ENCODE peak calls at places on chromosomes 2 and 18, in ten cellular contexts. I is lower lobe of right lung; F is IMR-90; C is Caco-2; O is CD4-positive, alpha-beta memory T cell; B is PC-3; W is left ventricle myocardium inferior; R is GM23248; J is breast epithelium; A is cardiac muscle cell. H is an unnamed sample. For H3K4me1 and H3K27me3, the result is how much of the 10 kb centered on the place peaks cover.

GRCh38 chr18:49907346-49907929 is 94.1 kb upstream of the ACAA2 start:
- DNase-seq in A (peak), W (no peak), I (no peak), F (no peak), O (no peak), J (no peak), R (no peak), C (no peak), B (no peak), H (no peak)

GRCh38 chr2:108615480-108616090 is 81.3 kb downstream of the LIMS1 start:
- DNase-seq in I (no peak), B (peak), W (no peak), O (no peak), F (no peak), A (peak), J (no peak), R (no peak), C (no peak), H (no peak)

GRCh38 chr2:1750935-1751767 is 6.8 kb upstream of the PXDN start:
- DNase-seq in O (no peak), A (peak), I (peak), F (peak), R (peak), B (peak), C (peak), W (peak), J (peak), H (no peak)

GRCh38 chr2:240868286-240869108 is at the start of gene AGXT:
- DNase-seq in B (peak), I (no peak), W (no peak), J (no peak), A (peak), R (peak), F (peak), O (no peak), C (no peak), H (no peak)

GRCh38 chr2:28423856-28424605 is 31.4 kb downstream of the FOSL2 start:
- DNase-seq in I (peak), R (no peak), C (no peak), W (no peak), O (peak), J (no peak), A (no peak), F (peak), B (no peak), H (no peak)

GRCh38 chr2:179311071-179311470 is 46.4 kb upstream of the SESTD1 start:
- DNase-seq in C (no peak), O (no peak), A (peak), W (no peak), B (no peak), I (no peak), J (no peak), F (no peak), R (no peak), H (no peak)

GRCh38 chr2:72083751-72084583 is 63.7 kb downstream of the CYP26B1 start:
- DNase-seq in C (no peak), W (no peak), J (no peak), R (peak), O (no peak), I (no peak), A (no peak), B (no peak), F (no peak), H (no peak)

GRCh38 chr2:20176760-20177159 is 48.2 kb downstream of the SDC1 start:
- DNase-seq in J (no peak), O (no peak), I (no peak), F (no peak), A (no peak), C (no peak), W (no peak), R (no peak), B (no peak), H (no peak)

GRCh38 chr18:48848641-48849143 is 102.1 kb downstream of the SMAD7 start:
- DNase-seq in C (no peak), J (no peak), A (no peak), O (no peak), R (no peak), W (peak), I (no peak), B (no peak), F (no peak), H (no peak)

GRCh38 chr18:7617738-7618422 is 50.8 kb downstream of the PTPRM start:
- DNase-seq in O (no peak), A (peak), R (peak), B (no peak), W (no peak), I (no peak), F (peak), J (peak), C (no peak), H (no peak)

GRCh38 chr18:80169607-80170006 is 60.5 kb downstream of the ADNP2 start:
- DNase-seq in J (no peak), B (peak), I (peak), O (no peak), A (no peak), R (peak), F (peak), W (no peak), C (no peak), H (no peak)

GRCh38 chr2:152063325-152063924 is 35.4 kb downstream of the CACNB4 start:
- DNase-seq in W (no peak), R (no peak), J (no peak), B (no peak), A (no peak), F (no peak), C (no peak), O (no peak), I (no peak), H (no peak)

GRCh38 chr2:221142341-221142740 is 429.8 kb downstream of the EPHA4 start:
- DNase-seq in R (no peak), I (no peak), A (no peak), C (no peak), W (no peak), F (no peak), J (no peak), B (no peak), O (no peak), H (no peak)

GRCh38 chr2:230895536-230896345 is 29.3 kb downstream of the GPR55 start:
- DNase-seq in O (no peak), A (no peak), F (no peak), R (no peak), B (no peak), I (no peak), C (peak), J (no peak), W (no peak), H (no peak)

GRCh38 chr18:79647307-79647706 is 32.3 kb upstream of the CTDP1 start:
- DNase-seq in B (no peak), W (no peak), R (no peak), C (no peak), A (no peak), O (no peak), I (no peak), J (no peak), F (no peak), H (no peak)

GRCh38 chr2:160062283-160063005 is at the start of gene PLA2R1:
- DNase-seq in A (peak), O (no peak), I (peak), J (peak), F (peak), C (peak), W (peak), B (peak), R (peak), H (no peak)

GRCh38 chr2:240298803-240299709 is 136.4 kb upstream of the GPC1 start:
- DNase-seq in C (no peak), W (no peak), F (no peak), I (no peak), J (no peak), B (no peak), O (no peak), A (no peak), R (no peak), H (no peak)

GRCh38 chr2:37653805-37654378 is 17.6 kb downstream of the CDC42EP3 start:
- DNase-seq in R (no peak), A (no peak), B (no peak), O (no peak), I (peak), C (no peak), J (peak), F (no peak), W (peak), H (no peak)

GRCh38 chr2:134228493-134228903 is 25.4 kb upstream of the MGAT5 start:
- DNase-seq in J (no peak), O (no peak), C (peak), F (no peak), R (no peak), A (no peak), B (peak), I (no peak), W (no peak), H (no peak)

GRCh38 chr2:203656522-203657287 is 49.7 kb upstream of the CD28 start:
- DNase-seq in A (no peak), W (peak), B (no peak), O (no peak), C (peak), I (peak), J (peak), R (peak), F (peak), H (no peak)

GRCh38 chr2:192161670-192162290 is 33.0 kb downstream of the TMEFF2 start:
- DNase-seq in C (no peak), I (no peak), W (no peak), F (no peak), R (no peak), A (no peak), J (no peak), O (no peak), B (no peak), H (no peak)

GRCh38 chr2:7010376-7010775 is 93.2 kb downstream of the RNF144A start:
- DNase-seq in I (no peak), F (peak), O (no peak), R (peak), C (no peak), W (no peak), J (no peak), A (no peak), B (peak), H (no peak)

GRCh38 chr2:18845854-18846253 is 256.5 kb upstream of the NT5C1B start:
- DNase-seq in O (no peak), B (no peak), F (no peak), J (no peak), R (no peak), A (no peak), I (no peak), C (no peak), W (no peak), H (no peak)

GRCh38 chr2:104250635-104251034 is 603.3 kb upstream of the POU3F3 start:
- DNase-seq in R (no peak), O (no peak), W (no peak), A (no peak), J (no peak), F (no peak), I (no peak), C (no peak), B (no peak), H (no peak)

GRCh38 chr2:214651451-214651850 is 158.0 kb downstream of the BARD1 start:
- DNase-seq in B (peak), O (no peak), A (no peak), C (no peak), W (no peak), R (peak), I (no peak), J (no peak), F (peak), H (no peak)

GRCh38 chr2:237682151-237682550 is 54.8 kb downstream of the LRRFIP1 start:
- DNase-seq in R (no peak), C (no peak), I (no peak), A (no peak), F (no peak), W (no peak), O (no peak), J (peak), B (no peak), H (no peak)

DNA sequence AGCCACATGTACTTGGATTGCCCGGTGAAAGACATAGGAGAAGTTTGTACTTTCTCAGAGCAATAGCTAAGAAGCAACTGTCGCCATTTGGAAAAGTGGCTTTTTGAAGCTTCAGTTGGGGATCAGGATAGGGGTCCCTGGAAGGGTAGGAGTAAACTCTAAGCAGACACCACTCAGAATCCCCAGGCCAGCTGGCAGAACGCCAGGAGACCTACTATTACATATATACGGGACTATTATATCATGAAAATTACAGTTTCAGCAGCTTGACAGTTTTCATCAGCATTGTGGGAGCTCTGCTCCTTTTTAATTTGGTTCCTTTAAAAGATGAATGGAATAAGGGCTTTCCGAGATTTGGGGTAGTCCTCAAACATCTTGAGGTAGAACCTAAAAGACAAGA is 54.9 kb downstream of the SRD5A2 start:
- DNase-seq in O (no peak), R (no peak), C (no peak), W (no peak), A (no peak), I (no peak), B (no peak), F (no peak), J (no peak), H (no peak)
- H3K4me1 ChIP-seq in O (under half), R (under half), C (under half), W (under half), A (under half), I (under half), B (under half), F (under half), J (under half), H (under half)

GRCh38 chr18:74459877-74460276 is 2.8 kb upstream of the DIPK1C start:
- DNase-seq in O (no peak), C (peak), R (peak), B (no peak), I (no peak), A (no peak), J (no peak), F (no peak), W (no peak), H (no peak)
- H3K27me3 ChIP-seq in O (under half), C (under half), R (half or more), B (half or more), I (under half), A (half or more), J (under half), F (under half), W (under half), H (under half)

GRCh38 chr2:119253760-119254600 is 30.3 kb downstream of the STEAP3 start:
- DNase-seq in C (no peak), W (no peak), O (no peak), J (no peak), F (no peak), B (no peak), R (no peak), I (no peak), A (no peak), H (no peak)
- H3K4me1 ChIP-seq in C (under half), W (under half), O (under half), J (under half), F (under half), B (half or more), R (under half), I (under half), A (under half), H (under half)

GRCh38 chr2:105953942-105954341 is 209.2 kb downstream of the NCK2 start:
- DNase-seq in I (no peak), B (no peak), W (no peak), O (no peak), A (no peak), C (no peak), R (no peak), J (no peak), F (no peak), H (no peak)

GRCh38 chr2:105962221-105962620 is 217.5 kb downstream of the NCK2 start:
- DNase-seq in I (no peak), W (no peak), J (no peak), C (no peak), B (no peak), O (no peak), R (no peak), A (no peak), F (no peak), H (no peak)

GRCh38 chr2:105961599-105962146 is 217.0 kb downstream of the NCK2 start:
- DNase-seq in I (no peak), C (no peak), A (no peak), O (no peak), J (no peak), B (no peak), W (no peak), R (no peak), F (no peak), H (peak)

DNA sequence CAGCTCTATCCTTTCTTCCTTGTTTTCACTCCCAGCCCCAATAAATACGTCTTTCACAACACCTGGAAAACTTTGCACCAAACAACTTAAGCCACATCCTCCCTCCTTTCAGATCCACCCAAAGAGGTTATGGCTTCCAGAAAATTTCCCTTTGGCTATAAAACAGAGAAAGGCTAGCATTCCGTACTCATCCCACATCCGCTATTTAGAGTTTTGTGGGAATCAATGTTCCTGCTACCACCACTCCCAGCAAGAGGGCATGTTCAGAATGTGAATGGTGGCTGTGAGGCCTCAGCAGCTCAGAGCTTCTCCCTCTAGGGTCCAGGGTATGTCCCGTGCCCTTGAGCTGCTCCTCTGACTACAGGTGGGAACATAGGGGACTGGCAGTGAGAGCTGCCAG is 214.6 kb downstream of the NCK2 start:
- DNase-seq in C (no peak), R (no peak), O (no peak), B (no peak), W (no peak), I (no peak), F (no peak), J (no peak), A (no peak), H (no peak)
- H3K27me3 ChIP-seq in C (under half), R (under half), O (under half), B (under half), W (under half), I (under half), F (under half), J (under half), A (under half), H (under half)

GRCh38 chr18:44725300-44726096 is 44.8 kb downstream of the SETBP1 start:
- DNase-seq in C (no peak), A (no peak), W (no peak), O (peak), R (peak), J (no peak), F (peak), B (peak), I (no peak), H (no peak)

GRCh38 chr18:44723366-44723765 is 42.7 kb downstream of the SETBP1 start:
- DNase-seq in C (no peak), B (no peak), J (no peak), F (no peak), W (no peak), I (no peak), A (no peak), R (no peak), O (no peak), H (no peak)

GRCh38 chr18:44723973-44724778 is 43.5 kb downstream of the SETBP1 start:
- DNase-seq in R (no peak), J (no peak), A (peak), F (no peak), C (no peak), B (no peak), O (no peak), W (no peak), I (no peak), H (no peak)

GRCh38 chr18:44729631-44730101 is 49.0 kb downstream of the SETBP1 start:
- DNase-seq in F (peak), W (no peak), R (peak), A (no peak), I (no peak), O (no peak), J (no peak), C (peak), B (no peak), H (no peak)

DNA sequence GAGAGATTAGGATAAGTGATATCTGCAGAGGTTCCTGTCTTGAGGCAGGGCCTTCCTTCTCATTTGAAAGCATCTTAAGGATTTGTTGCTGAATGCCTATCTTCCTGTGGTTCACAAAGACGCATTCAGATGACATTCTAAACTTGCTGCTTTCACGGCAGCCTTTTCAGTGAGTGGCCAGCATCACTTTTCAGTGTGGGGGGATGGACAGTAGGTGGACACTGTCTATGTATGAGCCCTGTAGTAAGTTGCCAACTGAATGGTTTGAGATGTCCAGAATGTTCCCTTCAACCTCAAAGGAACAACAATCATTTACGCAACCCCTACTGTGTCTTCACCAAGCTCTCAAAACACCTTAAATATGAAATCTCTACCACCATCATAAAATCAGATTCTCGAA is 46.6 kb downstream of the SETBP1 start:
- DNase-seq in R (no peak), A (no peak), O (no peak), C (no peak), I (no peak), W (no peak), J (no peak), B (no peak), F (no peak), H (no peak)
- H3K4me1 ChIP-seq in R (half or more), A (under half), O (half or more), C (under half), I (half or more), W (under half), J (under half), B (under half), F (under half), H (under half)

H was measured in iPS DF 6.9.